ENCODE peak calls at places on chromosomes 4 and X, in six cellular contexts. L is lung, I is lower lobe of right lung, O is SK-N-SH, M is neural progenitor cell, S is A549. U is an unnamed sample.

GRCh38 chr4:137432431-137432830 is 99.9 kb downstream of the PCDH18 start:
- DNase-seq in O (no peak), I (no peak), L (no peak), S (no peak), M (no peak), U (peak; percentile 10)

GRCh38 chrX:15718283-15718970 is 19.6 kb upstream of the CA5B start:
- DNase-seq in I (no peak), L (no peak), O (no peak), M (no peak), S (no peak), U (no peak)

GRCh38 chrX:30895331-30895730 is 6.3 kb upstream of the TAB3 start:
- DNase-seq in M (no peak), S (no peak), O (no peak), I (no peak), L (no peak), U (no peak)

GRCh38 chrX:153687121-153688039 is at the start of gene SLC6A8:
- DNase-seq in I (peak; percentile 65), L (peak; percentile 50), S (peak; percentile 42), M (peak; percentile 83), O (peak; percentile 87), U (peak; percentile 68)

GRCh38 chr4:154465085-154465484 is 26.5 kb downstream of the DCHS2 start:
- DNase-seq in I (no peak), L (no peak), M (no peak), O (no peak), S (no peak), U (peak; percentile 3)

GRCh38 chr4:88812976-88813375 is 115.3 kb upstream of the NAP1L5 start:
- DNase-seq in I (no peak), M (no peak), O (no peak), L (no peak), S (no peak), U (no peak)

GRCh38 chrX:22323541-22323940 is 50.8 kb downstream of the CBLL2 start:
- DNase-seq in I (no peak), O (no peak), S (no peak), L (no peak), M (no peak), U (peak; percentile 34)

GRCh38 chrX:138925330-138925729 is 213.8 kb upstream of the FGF13 start:
- DNase-seq in O (no peak), M (no peak), S (no peak), L (no peak), I (no peak), U (peak; percentile 54)

GRCh38 chrX:31199770-31200114 is 127.9 kb upstream of the FTHL17 start:
- DNase-seq in M (no peak), I (no peak), O (no peak), S (no peak), L (no peak), U (no peak)

GRCh38 chr4:177163532-177163931 is 146.1 kb upstream of the NEIL3 start:
- DNase-seq in I (no peak), M (no peak), S (no peak), O (no peak), L (no peak), U (no peak)

GRCh38 chr4:118284169-118284568 is 68.6 kb downstream of the PRSS12 start:
- DNase-seq in I (no peak), O (no peak), L (no peak), S (no peak), M (no peak), U (no peak)

GRCh38 chr4:124710911-124711310 is 1.6 kb downstream of the ANKRD50 start:
- DNase-seq in M (no peak), O (no peak), L (no peak), S (no peak), I (no peak), U (peak; percentile 28)

GRCh38 chrX:11663875-11664210 is 1.9 kb downstream of the ARHGAP6 start:
- DNase-seq in O (no peak), S (no peak), M (peak; percentile 6), I (no peak), L (no peak), U (peak; percentile 6)

GRCh38 chr4:107780665-107781064 is 44.1 kb upstream of the SGMS2 start:
- DNase-seq in M (peak; percentile 59), L (no peak), O (no peak), I (no peak), S (no peak), U (no peak)

GRCh38 chr4:186781032-186781917 is 57.6 kb upstream of the FAT1 start:
- DNase-seq in O (no peak), S (peak; percentile 6), I (no peak), M (no peak), L (no peak), U (peak; percentile 77)

GRCh38 chr4:42280327-42281095 is 116.8 kb upstream of the SHISA3 start:
- DNase-seq in S (no peak), L (no peak), O (peak; percentile 58), I (no peak), M (peak; percentile 39), U (peak; percentile 46)

GRCh38 chr4:13523591-13524503 is 20.5 kb downstream of the NKX3-2 start:
- DNase-seq in M (no peak), S (no peak), O (peak; percentile 19), L (no peak), I (no peak), U (no peak)

GRCh38 chr4:80008351-80008750 is 64.7 kb downstream of the ANTXR2 start:
- DNase-seq in S (no peak), O (no peak), L (no peak), M (no peak), I (no peak), U (no peak)

GRCh38 chr4:152613841-152614240 is 66.0 kb downstream of the TMEM154 start:
- DNase-seq in O (no peak), S (no peak), I (no peak), M (no peak), L (no peak), U (no peak)

GRCh38 chrX:15384304-15384703 is at the start of gene VEGFD:
- DNase-seq in O (no peak), S (no peak), L (no peak), I (no peak), M (no peak), U (peak; percentile 56)

GRCh38 chrX:35292522-35292921 is 349.9 kb downstream of the FAM47B start:
- DNase-seq in O (no peak), S (no peak), L (no peak), I (no peak), M (no peak), U (no peak)

GRCh38 chr4:39319678-39320077 is 46.5 kb downstream of the RFC1 start:
- DNase-seq in I (no peak), O (peak; percentile 4), M (no peak), L (no peak), S (peak; percentile 28), U (peak; percentile 89)

GRCh38 chr4:186266699-186267467 is 894 bp downstream of the F11 start:
- DNase-seq in I (peak; percentile 63), S (no peak), M (peak; percentile 73), O (no peak), L (peak; percentile 35), U (peak; percentile 47)

GRCh38 chr4:73705721-73706120 is 34.6 kb upstream of the CXCL8 start:
- DNase-seq in S (no peak), M (no peak), I (no peak), O (no peak), L (no peak), U (no peak)

GRCh38 chr4:73707918-73708577 is 32.3 kb upstream of the CXCL8 start:
- DNase-seq in M (no peak), I (peak; percentile 53), S (peak; percentile 34), L (peak; percentile 74), O (no peak), U (peak; percentile 93)

GRCh38 chr4:73707269-73707875 is 33.0 kb upstream of the CXCL8 start:
- DNase-seq in M (no peak), I (peak; percentile 35), S (no peak), O (no peak), L (no peak), U (no peak)

GRCh38 chr4:73705056-73705432 is 35.3 kb upstream of the CXCL8 start:
- DNase-seq in M (peak; percentile 7), S (no peak), I (no peak), L (no peak), O (no peak), U (no peak)

DNA sequence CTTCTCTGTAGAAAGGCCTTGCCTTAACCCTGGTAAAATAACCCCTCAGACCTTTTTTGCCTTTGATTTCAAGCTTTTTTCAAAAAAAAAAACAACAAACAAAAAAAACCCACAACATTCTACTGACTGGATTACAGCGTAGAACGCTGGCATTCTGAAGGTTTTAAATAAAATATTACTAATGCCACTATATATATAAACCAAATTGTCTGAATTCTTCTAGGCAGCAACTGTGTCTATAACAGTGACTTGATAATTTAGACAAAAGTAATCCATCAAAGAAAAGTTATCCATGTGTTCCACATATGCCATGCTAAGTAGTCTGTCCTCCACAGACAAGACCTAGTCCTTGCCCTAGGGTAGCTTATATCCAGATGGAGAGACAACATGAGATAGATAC is 33.6 kb upstream of the CXCL8 start:
- DNase-seq in L (no peak), S (no peak), M (no peak), I (no peak), O (no peak), U (no peak)
- H3K4me1 ChIP-seq in L (peaks cover 4% of the 10 kb centered on the region), S (peaks cover 60% of the 10 kb centered on the region), M (no peaks in the 10 kb centered on the region), I (peaks cover 30% of the 10 kb centered on the region), O (no peaks in the 10 kb centered on the region), U (no peaks in the 10 kb centered on the region)

DNA sequence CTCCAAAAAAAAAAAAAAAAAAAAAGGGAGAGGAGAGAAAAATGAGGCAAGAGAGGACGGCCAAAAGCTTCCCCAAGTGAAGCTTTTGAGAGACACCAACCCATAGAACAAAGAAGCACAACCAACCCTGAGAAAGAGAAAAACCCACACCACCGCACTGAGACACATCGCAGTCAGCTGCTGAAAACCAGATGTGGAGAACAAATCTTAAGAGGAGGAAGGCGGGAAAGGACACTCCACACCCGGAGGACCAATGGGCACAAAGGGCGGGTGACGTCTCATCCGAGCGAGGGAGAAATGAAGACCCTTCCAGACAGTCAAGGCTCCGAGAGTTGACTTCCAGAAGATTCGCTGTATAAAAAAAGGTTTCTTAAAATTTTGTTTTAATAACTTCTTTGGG is 112.1 kb downstream of the AFAP1 start:
- DNase-seq in L (no peak), S (no peak), I (no peak), M (no peak), O (no peak), U (no peak)
- H3K27ac ChIP-seq in L (no peak overlapping the region), S (no peak overlapping the region), I (peak overlapping the region; percentile 70), M (no peak overlapping the region), O (peak overlapping the region; percentile 80), U (no peak overlapping the region)

GRCh38 chr4:113056318-113056717 is 6.9 kb downstream of the ANK2 start:
- DNase-seq in O (no peak), I (no peak), L (no peak), M (no peak), S (no peak), U (no peak)

GRCh38 chr4:113057891-113058290 is 8.4 kb downstream of the ANK2 start:
- DNase-seq in O (no peak), L (no peak), I (no peak), M (no peak), S (no peak), U (no peak)

GRCh38 chr4:113064244-113064643 is 14.8 kb downstream of the ANK2 start:
- DNase-seq in M (peak; percentile 96), I (no peak), O (no peak), L (no peak), S (no peak), U (no peak)

GRCh38 chr4:113060853-113061252 is 11.4 kb downstream of the ANK2 start:
- DNase-seq in M (peak; percentile 84), I (no peak), O (no peak), L (no peak), S (no peak), U (no peak)

GRCh38 chr4:113059783-113060182 is 10.3 kb downstream of the ANK2 start:
- DNase-seq in S (no peak), I (no peak), L (no peak), M (no peak), O (no peak), U (no peak)
- TF ChIP-seq CTCF in S (no peak), I (no peak), L (no peak), M (no peak), O (no peak), U (no peak)

GRCh38 chrX:40096395-40097091 is 1.2 kb downstream of the BCOR start:
- DNase-seq in I (peak; percentile 62), L (no peak), S (peak; percentile 36), O (peak; percentile 64), M (peak; percentile 61), U (peak; percentile 66)
- H3K4me1 ChIP-seq in I (peaks cover 29% of the 10 kb centered on the region), L (peaks cover 5% of the 10 kb centered on the region), S (peaks cover 25% of the 10 kb centered on the region), O (peaks cover 25% of the 10 kb centered on the region), M (peaks cover 36% of the 10 kb centered on the region), U (peaks cover 27% of the 10 kb centered on the region)